ENCODE peak calls at places on chromosomes 2 and 18, in ten cellular contexts. One of them, this sample, is unnamed.
A peak's percentile ranks its signal among the peaks of the same experiment; 100 is the strongest.

GRCh38 chr2:57796527-57796926 is 250.1 kb upstream of the VRK2 start:
- DNase-seq in A549: no peak
- DNase-seq in T-helper 1 cell: no peak
- DNase-seq in Kasumi-1: no peak
- DNase-seq in activated CD4-positive, alpha-beta T cell treated with anti-CD3 and anti-CD28 coated beads for 24 hours: no peak
- DNase-seq in germinal center: no peak
- DNase-seq in HFF-Myc: no peak
- DNase-seq in stimulated activated CD4-positive, alpha-beta T cell treated with anti-CD3 and anti-CD28 coated beads, Interleukin-2, amount 100 ng/mL, for 48 hours: no peak
- DNase-seq in stimulated activated CD8-positive, alpha-beta memory T cell treated with anti-CD3 and anti-CD28 coated beads, Interleukin-15, amount 100 ng/mL, for 1 hour: no peak
- DNase-seq in GM23338: peak; percentile 83
- DNase-seq in this sample: no peak

GRCh38 chr2:37026050-37026449 is 58.1 kb downstream of the HEATR5B start:
- DNase-seq in A549: no peak
- DNase-seq in T-helper 1 cell: no peak
- DNase-seq in Kasumi-1: peak; percentile 36
- DNase-seq in activated CD4-positive, alpha-beta T cell treated with anti-CD3 and anti-CD28 coated beads for 24 hours: no peak
- DNase-seq in germinal center: no peak
- DNase-seq in HFF-Myc: peak; percentile 4
- DNase-seq in stimulated activated CD4-positive, alpha-beta T cell treated with anti-CD3 and anti-CD28 coated beads, Interleukin-2, amount 100 ng/mL, for 48 hours: no peak
- DNase-seq in stimulated activated CD8-positive, alpha-beta memory T cell treated with anti-CD3 and anti-CD28 coated beads, Interleukin-15, amount 100 ng/mL, for 1 hour: no peak
- DNase-seq in GM23338: peak; percentile 83
- DNase-seq in this sample: no peak

GRCh38 chr2:28357055-28357454 is 35.6 kb upstream of the FOSL2 start:
- DNase-seq in A549: no peak
- DNase-seq in T-helper 1 cell: no peak
- DNase-seq in Kasumi-1: no peak
- DNase-seq in activated CD4-positive, alpha-beta T cell treated with anti-CD3 and anti-CD28 coated beads for 24 hours: no peak
- DNase-seq in germinal center: no peak
- DNase-seq in HFF-Myc: no peak
- DNase-seq in stimulated activated CD4-positive, alpha-beta T cell treated with anti-CD3 and anti-CD28 coated beads, Interleukin-2, amount 100 ng/mL, for 48 hours: no peak
- DNase-seq in stimulated activated CD8-positive, alpha-beta memory T cell treated with anti-CD3 and anti-CD28 coated beads, Interleukin-15, amount 100 ng/mL, for 1 hour: no peak
- DNase-seq in GM23338: no peak
- DNase-seq in this sample: no peak

GRCh38 chr18:72324677-72325076 is 219.5 kb downstream of the CBLN2 start:
- DNase-seq in A549: no peak
- DNase-seq in T-helper 1 cell: no peak
- DNase-seq in Kasumi-1: no peak
- DNase-seq in activated CD4-positive, alpha-beta T cell treated with anti-CD3 and anti-CD28 coated beads for 24 hours: no peak
- DNase-seq in germinal center: no peak
- DNase-seq in HFF-Myc: no peak
- DNase-seq in stimulated activated CD4-positive, alpha-beta T cell treated with anti-CD3 and anti-CD28 coated beads, Interleukin-2, amount 100 ng/mL, for 48 hours: no peak
- DNase-seq in stimulated activated CD8-positive, alpha-beta memory T cell treated with anti-CD3 and anti-CD28 coated beads, Interleukin-15, amount 100 ng/mL, for 1 hour: no peak
- DNase-seq in GM23338: no peak
- DNase-seq in this sample: no peak

GRCh38 chr2:207530160-207531023 is 630 bp downstream of the CREB1 start:
- DNase-seq in A549: peak; percentile 31
- DNase-seq in T-helper 1 cell: peak; percentile 76
- DNase-seq in Kasumi-1: peak; percentile 16
- DNase-seq in activated CD4-positive, alpha-beta T cell treated with anti-CD3 and anti-CD28 coated beads for 24 hours: peak; percentile 23
- DNase-seq in germinal center: peak; percentile 58
- DNase-seq in HFF-Myc: no peak
- DNase-seq in stimulated activated CD4-positive, alpha-beta T cell treated with anti-CD3 and anti-CD28 coated beads, Interleukin-2, amount 100 ng/mL, for 48 hours: no peak
- DNase-seq in stimulated activated CD8-positive, alpha-beta memory T cell treated with anti-CD3 and anti-CD28 coated beads, Interleukin-15, amount 100 ng/mL, for 1 hour: peak; percentile 21
- DNase-seq in GM23338: peak; percentile 49
- DNase-seq in this sample: no peak

GRCh38 chr2:15243762-15244161 is 317.4 kb downstream of the NBAS start:
- DNase-seq in A549: no peak
- DNase-seq in T-helper 1 cell: no peak
- DNase-seq in Kasumi-1: no peak
- DNase-seq in activated CD4-positive, alpha-beta T cell treated with anti-CD3 and anti-CD28 coated beads for 24 hours: no peak
- DNase-seq in germinal center: no peak
- DNase-seq in HFF-Myc: peak; percentile 38
- DNase-seq in stimulated activated CD4-positive, alpha-beta T cell treated with anti-CD3 and anti-CD28 coated beads, Interleukin-2, amount 100 ng/mL, for 48 hours: no peak
- DNase-seq in stimulated activated CD8-positive, alpha-beta memory T cell treated with anti-CD3 and anti-CD28 coated beads, Interleukin-15, amount 100 ng/mL, for 1 hour: no peak
- DNase-seq in GM23338: no peak
- DNase-seq in this sample: no peak

GRCh38 chr2:152637251-152637650 is 80.0 kb downstream of the PRPF40A start:
- DNase-seq in A549: no peak
- DNase-seq in T-helper 1 cell: no peak
- DNase-seq in Kasumi-1: no peak
- DNase-seq in activated CD4-positive, alpha-beta T cell treated with anti-CD3 and anti-CD28 coated beads for 24 hours: no peak
- DNase-seq in germinal center: no peak
- DNase-seq in HFF-Myc: no peak
- DNase-seq in stimulated activated CD4-positive, alpha-beta T cell treated with anti-CD3 and anti-CD28 coated beads, Interleukin-2, amount 100 ng/mL, for 48 hours: no peak
- DNase-seq in stimulated activated CD8-positive, alpha-beta memory T cell treated with anti-CD3 and anti-CD28 coated beads, Interleukin-15, amount 100 ng/mL, for 1 hour: no peak
- DNase-seq in GM23338: no peak
- DNase-seq in this sample: no peak

GRCh38 chr2:25373269-25373981 is 31.7 kb upstream of the DNMT3A start:
- DNase-seq in A549: no peak
- DNase-seq in T-helper 1 cell: no peak
- DNase-seq in Kasumi-1: no peak
- DNase-seq in activated CD4-positive, alpha-beta T cell treated with anti-CD3 and anti-CD28 coated beads for 24 hours: no peak
- DNase-seq in germinal center: no peak
- DNase-seq in HFF-Myc: no peak
- DNase-seq in stimulated activated CD4-positive, alpha-beta T cell treated with anti-CD3 and anti-CD28 coated beads, Interleukin-2, amount 100 ng/mL, for 48 hours: no peak
- DNase-seq in stimulated activated CD8-positive, alpha-beta memory T cell treated with anti-CD3 and anti-CD28 coated beads, Interleukin-15, amount 100 ng/mL, for 1 hour: no peak
- DNase-seq in GM23338: no peak
- DNase-seq in this sample: no peak

GRCh38 chr2:54657664-54658083 is 65.8 kb upstream of the EML6 start:
- DNase-seq in A549: peak; percentile 62
- DNase-seq in T-helper 1 cell: peak; percentile 15
- DNase-seq in Kasumi-1: peak; percentile 48
- DNase-seq in activated CD4-positive, alpha-beta T cell treated with anti-CD3 and anti-CD28 coated beads for 24 hours: peak; percentile 22
- DNase-seq in germinal center: peak; percentile 48
- DNase-seq in HFF-Myc: no peak
- DNase-seq in stimulated activated CD4-positive, alpha-beta T cell treated with anti-CD3 and anti-CD28 coated beads, Interleukin-2, amount 100 ng/mL, for 48 hours: peak; percentile 38
- DNase-seq in stimulated activated CD8-positive, alpha-beta memory T cell treated with anti-CD3 and anti-CD28 coated beads, Interleukin-15, amount 100 ng/mL, for 1 hour: no peak
- DNase-seq in GM23338: peak; percentile 79
- DNase-seq in this sample: no peak

GRCh38 chr2:69789762-69790600 is 39.5 kb upstream of the GMCL1 start:
- DNase-seq in A549: no peak
- DNase-seq in T-helper 1 cell: no peak
- DNase-seq in Kasumi-1: no peak
- DNase-seq in activated CD4-positive, alpha-beta T cell treated with anti-CD3 and anti-CD28 coated beads for 24 hours: no peak
- DNase-seq in germinal center: no peak
- DNase-seq in HFF-Myc: no peak
- DNase-seq in stimulated activated CD4-positive, alpha-beta T cell treated with anti-CD3 and anti-CD28 coated beads, Interleukin-2, amount 100 ng/mL, for 48 hours: no peak
- DNase-seq in stimulated activated CD8-positive, alpha-beta memory T cell treated with anti-CD3 and anti-CD28 coated beads, Interleukin-15, amount 100 ng/mL, for 1 hour: no peak
- DNase-seq in GM23338: peak; percentile 54
- DNase-seq in this sample: no peak

GRCh38 chr2:189659734-189660133 is 1.5 kb upstream of the ASNSD1 start:
- DNase-seq in A549: no peak
- DNase-seq in T-helper 1 cell: no peak
- DNase-seq in Kasumi-1: no peak
- DNase-seq in activated CD4-positive, alpha-beta T cell treated with anti-CD3 and anti-CD28 coated beads for 24 hours: no peak
- DNase-seq in germinal center: no peak
- DNase-seq in HFF-Myc: no peak
- DNase-seq in stimulated activated CD4-positive, alpha-beta T cell treated with anti-CD3 and anti-CD28 coated beads, Interleukin-2, amount 100 ng/mL, for 48 hours: no peak
- DNase-seq in stimulated activated CD8-positive, alpha-beta memory T cell treated with anti-CD3 and anti-CD28 coated beads, Interleukin-15, amount 100 ng/mL, for 1 hour: no peak
- DNase-seq in GM23338: no peak
- DNase-seq in this sample: no peak

GRCh38 chr2:102140367-102140766 is 2.2 kb upstream of the IL1R1 start:
- DNase-seq in A549: no peak
- DNase-seq in T-helper 1 cell: no peak
- DNase-seq in Kasumi-1: no peak
- DNase-seq in activated CD4-positive, alpha-beta T cell treated with anti-CD3 and anti-CD28 coated beads for 24 hours: no peak
- DNase-seq in germinal center: no peak
- DNase-seq in HFF-Myc: no peak
- DNase-seq in stimulated activated CD4-positive, alpha-beta T cell treated with anti-CD3 and anti-CD28 coated beads, Interleukin-2, amount 100 ng/mL, for 48 hours: no peak
- DNase-seq in stimulated activated CD8-positive, alpha-beta memory T cell treated with anti-CD3 and anti-CD28 coated beads, Interleukin-15, amount 100 ng/mL, for 1 hour: no peak
- DNase-seq in GM23338: no peak
- DNase-seq in this sample: no peak

GRCh38 chr2:215878476-215879063 is 134.8 kb downstream of the MREG start:
- DNase-seq in A549: no peak
- DNase-seq in T-helper 1 cell: no peak
- DNase-seq in Kasumi-1: no peak
- DNase-seq in activated CD4-positive, alpha-beta T cell treated with anti-CD3 and anti-CD28 coated beads for 24 hours: no peak
- DNase-seq in germinal center: no peak
- DNase-seq in HFF-Myc: no peak
- DNase-seq in stimulated activated CD4-positive, alpha-beta T cell treated with anti-CD3 and anti-CD28 coated beads, Interleukin-2, amount 100 ng/mL, for 48 hours: no peak
- DNase-seq in stimulated activated CD8-positive, alpha-beta memory T cell treated with anti-CD3 and anti-CD28 coated beads, Interleukin-15, amount 100 ng/mL, for 1 hour: no peak
- DNase-seq in GM23338: no peak
- DNase-seq in this sample: no peak

GRCh38 chr2:187964742-187965141 is 326.9 kb upstream of the GULP1 start:
- DNase-seq in A549: no peak
- DNase-seq in T-helper 1 cell: no peak
- DNase-seq in Kasumi-1: no peak
- DNase-seq in activated CD4-positive, alpha-beta T cell treated with anti-CD3 and anti-CD28 coated beads for 24 hours: no peak
- DNase-seq in germinal center: no peak
- DNase-seq in HFF-Myc: no peak
- DNase-seq in stimulated activated CD4-positive, alpha-beta T cell treated with anti-CD3 and anti-CD28 coated beads, Interleukin-2, amount 100 ng/mL, for 48 hours: no peak
- DNase-seq in stimulated activated CD8-positive, alpha-beta memory T cell treated with anti-CD3 and anti-CD28 coated beads, Interleukin-15, amount 100 ng/mL, for 1 hour: no peak
- DNase-seq in GM23338: no peak
- DNase-seq in this sample: no peak

GRCh38 chr18:56312554-56312953 is 325.8 kb downstream of the TXNL1 start:
- DNase-seq in A549: no peak
- DNase-seq in T-helper 1 cell: no peak
- DNase-seq in Kasumi-1: no peak
- DNase-seq in activated CD4-positive, alpha-beta T cell treated with anti-CD3 and anti-CD28 coated beads for 24 hours: no peak
- DNase-seq in germinal center: no peak
- DNase-seq in HFF-Myc: no peak
- DNase-seq in stimulated activated CD4-positive, alpha-beta T cell treated with anti-CD3 and anti-CD28 coated beads, Interleukin-2, amount 100 ng/mL, for 48 hours: no peak
- DNase-seq in stimulated activated CD8-positive, alpha-beta memory T cell treated with anti-CD3 and anti-CD28 coated beads, Interleukin-15, amount 100 ng/mL, for 1 hour: no peak
- DNase-seq in GM23338: no peak
- DNase-seq in this sample: no peak

GRCh38 chr2:241816431-241817121 is 7.6 kb downstream of the NEU4 start:
- DNase-seq in A549: no peak
- DNase-seq in T-helper 1 cell: no peak
- DNase-seq in Kasumi-1: no peak
- DNase-seq in activated CD4-positive, alpha-beta T cell treated with anti-CD3 and anti-CD28 coated beads for 24 hours: no peak
- DNase-seq in germinal center: no peak
- DNase-seq in HFF-Myc: no peak
- DNase-seq in stimulated activated CD4-positive, alpha-beta T cell treated with anti-CD3 and anti-CD28 coated beads, Interleukin-2, amount 100 ng/mL, for 48 hours: no peak
- DNase-seq in stimulated activated CD8-positive, alpha-beta memory T cell treated with anti-CD3 and anti-CD28 coated beads, Interleukin-15, amount 100 ng/mL, for 1 hour: no peak
- DNase-seq in GM23338: no peak
- DNase-seq in this sample: no peak

GRCh38 chr2:236824836-236825235 is 255.2 kb downstream of the ACKR3 start:
- DNase-seq in A549: no peak
- DNase-seq in T-helper 1 cell: no peak
- DNase-seq in Kasumi-1: no peak
- DNase-seq in activated CD4-positive, alpha-beta T cell treated with anti-CD3 and anti-CD28 coated beads for 24 hours: no peak
- DNase-seq in germinal center: no peak
- DNase-seq in HFF-Myc: no peak
- DNase-seq in stimulated activated CD4-positive, alpha-beta T cell treated with anti-CD3 and anti-CD28 coated beads, Interleukin-2, amount 100 ng/mL, for 48 hours: no peak
- DNase-seq in stimulated activated CD8-positive, alpha-beta memory T cell treated with anti-CD3 and anti-CD28 coated beads, Interleukin-15, amount 100 ng/mL, for 1 hour: no peak
- DNase-seq in GM23338: no peak
- DNase-seq in this sample: no peak

GRCh38 chr2:240237609-240238151 is 97.2 kb upstream of the OTOS start:
- DNase-seq in A549: no peak
- DNase-seq in T-helper 1 cell: no peak
- DNase-seq in Kasumi-1: no peak
- DNase-seq in activated CD4-positive, alpha-beta T cell treated with anti-CD3 and anti-CD28 coated beads for 24 hours: no peak
- DNase-seq in germinal center: no peak
- DNase-seq in HFF-Myc: no peak
- DNase-seq in stimulated activated CD4-positive, alpha-beta T cell treated with anti-CD3 and anti-CD28 coated beads, Interleukin-2, amount 100 ng/mL, for 48 hours: no peak
- DNase-seq in stimulated activated CD8-positive, alpha-beta memory T cell treated with anti-CD3 and anti-CD28 coated beads, Interleukin-15, amount 100 ng/mL, for 1 hour: no peak
- DNase-seq in GM23338: no peak
- DNase-seq in this sample: peak; percentile 79

GRCh38 chr2:239099474-239099873 is 251.6 kb downstream of the TWIST2 start:
- DNase-seq in A549: no peak
- DNase-seq in T-helper 1 cell: no peak
- DNase-seq in Kasumi-1: no peak
- DNase-seq in activated CD4-positive, alpha-beta T cell treated with anti-CD3 and anti-CD28 coated beads for 24 hours: no peak
- DNase-seq in germinal center: no peak
- DNase-seq in HFF-Myc: no peak
- DNase-seq in stimulated activated CD4-positive, alpha-beta T cell treated with anti-CD3 and anti-CD28 coated beads, Interleukin-2, amount 100 ng/mL, for 48 hours: no peak
- DNase-seq in stimulated activated CD8-positive, alpha-beta memory T cell treated with anti-CD3 and anti-CD28 coated beads, Interleukin-15, amount 100 ng/mL, for 1 hour: no peak
- DNase-seq in GM23338: no peak
- DNase-seq in this sample: no peak

GRCh38 chr2:25606892-25607291 is 66.5 kb downstream of the DTNB start:
- DNase-seq in A549: peak; percentile 27
- DNase-seq in T-helper 1 cell: peak; percentile 41
- DNase-seq in Kasumi-1: peak; percentile 59
- DNase-seq in activated CD4-positive, alpha-beta T cell treated with anti-CD3 and anti-CD28 coated beads for 24 hours: no peak
- DNase-seq in germinal center: peak; percentile 14
- DNase-seq in HFF-Myc: no peak
- DNase-seq in stimulated activated CD4-positive, alpha-beta T cell treated with anti-CD3 and anti-CD28 coated beads, Interleukin-2, amount 100 ng/mL, for 48 hours: no peak
- DNase-seq in stimulated activated CD8-positive, alpha-beta memory T cell treated with anti-CD3 and anti-CD28 coated beads, Interleukin-15, amount 100 ng/mL, for 1 hour: no peak
- DNase-seq in GM23338: peak; percentile 25
- DNase-seq in this sample: no peak

GRCh38 chr2:101432411-101433181 is 42.3 kb downstream of the RFX8 start:
- DNase-seq in A549: no peak
- DNase-seq in T-helper 1 cell: no peak
- DNase-seq in Kasumi-1: no peak
- DNase-seq in activated CD4-positive, alpha-beta T cell treated with anti-CD3 and anti-CD28 coated beads for 24 hours: no peak
- DNase-seq in germinal center: no peak
- DNase-seq in HFF-Myc: no peak
- DNase-seq in stimulated activated CD4-positive, alpha-beta T cell treated with anti-CD3 and anti-CD28 coated beads, Interleukin-2, amount 100 ng/mL, for 48 hours: no peak
- DNase-seq in stimulated activated CD8-positive, alpha-beta memory T cell treated with anti-CD3 and anti-CD28 coated beads, Interleukin-15, amount 100 ng/mL, for 1 hour: no peak
- DNase-seq in GM23338: no peak
- DNase-seq in this sample: no peak

GRCh38 chr2:20633794-20634259 is 17.1 kb downstream of the HS1BP3 start:
- DNase-seq in A549: no peak
- DNase-seq in T-helper 1 cell: no peak
- DNase-seq in Kasumi-1: no peak
- DNase-seq in activated CD4-positive, alpha-beta T cell treated with anti-CD3 and anti-CD28 coated beads for 24 hours: no peak
- DNase-seq in germinal center: no peak
- DNase-seq in HFF-Myc: no peak
- DNase-seq in stimulated activated CD4-positive, alpha-beta T cell treated with anti-CD3 and anti-CD28 coated beads, Interleukin-2, amount 100 ng/mL, for 48 hours: no peak
- DNase-seq in stimulated activated CD8-positive, alpha-beta memory T cell treated with anti-CD3 and anti-CD28 coated beads, Interleukin-15, amount 100 ng/mL, for 1 hour: no peak
- DNase-seq in GM23338: peak; percentile 28
- DNase-seq in this sample: no peak

GRCh38 chr2:150476809-150477302 is 10.6 kb downstream of the RND3 start:
- DNase-seq in A549: no peak
- DNase-seq in T-helper 1 cell: no peak
- DNase-seq in Kasumi-1: no peak
- DNase-seq in activated CD4-positive, alpha-beta T cell treated with anti-CD3 and anti-CD28 coated beads for 24 hours: no peak
- DNase-seq in germinal center: no peak
- DNase-seq in HFF-Myc: no peak
- DNase-seq in stimulated activated CD4-positive, alpha-beta T cell treated with anti-CD3 and anti-CD28 coated beads, Interleukin-2, amount 100 ng/mL, for 48 hours: no peak
- DNase-seq in stimulated activated CD8-positive, alpha-beta memory T cell treated with anti-CD3 and anti-CD28 coated beads, Interleukin-15, amount 100 ng/mL, for 1 hour: no peak
- DNase-seq in GM23338: no peak
- DNase-seq in this sample: no peak

GRCh38 chr2:64592994-64593655 is 60.6 kb downstream of the SERTAD2 start:
- DNase-seq in A549: no peak
- DNase-seq in T-helper 1 cell: no peak
- DNase-seq in Kasumi-1: no peak
- DNase-seq in activated CD4-positive, alpha-beta T cell treated with anti-CD3 and anti-CD28 coated beads for 24 hours: no peak
- DNase-seq in germinal center: no peak
- DNase-seq in HFF-Myc: no peak
- DNase-seq in stimulated activated CD4-positive, alpha-beta T cell treated with anti-CD3 and anti-CD28 coated beads, Interleukin-2, amount 100 ng/mL, for 48 hours: no peak
- DNase-seq in stimulated activated CD8-positive, alpha-beta memory T cell treated with anti-CD3 and anti-CD28 coated beads, Interleukin-15, amount 100 ng/mL, for 1 hour: no peak
- DNase-seq in GM23338: no peak
- DNase-seq in this sample: peak; percentile 9

GRCh38 chr18:39959839-39960238 is 1995.2 kb upstream of the PIK3C3 start:
- DNase-seq in A549: no peak
- DNase-seq in T-helper 1 cell: no peak
- DNase-seq in Kasumi-1: no peak
- DNase-seq in activated CD4-positive, alpha-beta T cell treated with anti-CD3 and anti-CD28 coated beads for 24 hours: no peak
- DNase-seq in germinal center: no peak
- DNase-seq in HFF-Myc: no peak
- DNase-seq in stimulated activated CD4-positive, alpha-beta T cell treated with anti-CD3 and anti-CD28 coated beads, Interleukin-2, amount 100 ng/mL, for 48 hours: no peak
- DNase-seq in stimulated activated CD8-positive, alpha-beta memory T cell treated with anti-CD3 and anti-CD28 coated beads, Interleukin-15, amount 100 ng/mL, for 1 hour: no peak
- DNase-seq in GM23338: no peak
- DNase-seq in this sample: no peak

GRCh38 chr18:67672719-67673118 is 156.2 kb upstream of the DSEL start:
- DNase-seq in A549: no peak
- DNase-seq in T-helper 1 cell: no peak
- DNase-seq in Kasumi-1: no peak
- DNase-seq in activated CD4-positive, alpha-beta T cell treated with anti-CD3 and anti-CD28 coated beads for 24 hours: no peak
- DNase-seq in germinal center: no peak
- DNase-seq in HFF-Myc: no peak
- DNase-seq in stimulated activated CD4-positive, alpha-beta T cell treated with anti-CD3 and anti-CD28 coated beads, Interleukin-2, amount 100 ng/mL, for 48 hours: no peak
- DNase-seq in stimulated activated CD8-positive, alpha-beta memory T cell treated with anti-CD3 and anti-CD28 coated beads, Interleukin-15, amount 100 ng/mL, for 1 hour: no peak
- DNase-seq in GM23338: no peak
- DNase-seq in this sample: no peak

GRCh38 chr2:1623906-1624445 is 120.3 kb downstream of the PXDN start:
- DNase-seq in A549: no peak
- DNase-seq in T-helper 1 cell: no peak
- DNase-seq in Kasumi-1: no peak
- DNase-seq in activated CD4-positive, alpha-beta T cell treated with anti-CD3 and anti-CD28 coated beads for 24 hours: no peak
- DNase-seq in germinal center: no peak
- DNase-seq in HFF-Myc: no peak
- DNase-seq in stimulated activated CD4-positive, alpha-beta T cell treated with anti-CD3 and anti-CD28 coated beads, Interleukin-2, amount 100 ng/mL, for 48 hours: no peak
- DNase-seq in stimulated activated CD8-positive, alpha-beta memory T cell treated with anti-CD3 and anti-CD28 coated beads, Interleukin-15, amount 100 ng/mL, for 1 hour: no peak
- DNase-seq in GM23338: no peak
- DNase-seq in this sample: no peak

GRCh38 chr2:36355157-36355889 is at the start of gene CRIM1:
- DNase-seq in A549: peak; percentile 70
- DNase-seq in T-helper 1 cell: peak; percentile 55
- DNase-seq in Kasumi-1: peak; percentile 23
- DNase-seq in activated CD4-positive, alpha-beta T cell treated with anti-CD3 and anti-CD28 coated beads for 24 hours: no peak
- DNase-seq in germinal center: peak; percentile 30
- DNase-seq in HFF-Myc: no peak
- DNase-seq in stimulated activated CD4-positive, alpha-beta T cell treated with anti-CD3 and anti-CD28 coated beads, Interleukin-2, amount 100 ng/mL, for 48 hours: peak; percentile 28
- DNase-seq in stimulated activated CD8-positive, alpha-beta memory T cell treated with anti-CD3 and anti-CD28 coated beads, Interleukin-15, amount 100 ng/mL, for 1 hour: no peak
- DNase-seq in GM23338: peak; percentile 88
- DNase-seq in this sample: no peak

This sample was measured in epithelial cell of proximal tubule.